ENCODE peak calls at places on chromosomes 7 and 10, in five cellular contexts. Z is CD8-positive, alpha-beta memory T cell; O is GM12865; J is tibial artery; N is cardiac muscle cell. U is an unnamed sample.
A peak's percentile ranks its signal among the peaks of the same experiment; 100 is the strongest.

GRCh38 chr10:117418121-117418520 is 42.9 kb upstream of the PDZD8 start:
- DNase-seq in Z (no peak), O (no peak), J (no peak), N (no peak), U (no peak)

GRCh38 chr10:76117949-76118348 is 686.5 kb downstream of the LRMDA start:
- DNase-seq in Z (no peak), O (no peak), J (no peak), N (no peak), U (no peak)

GRCh38 chr7:115910541-115911164 is 119.9 kb downstream of the TFEC start:
- DNase-seq in Z (no peak), O (peak; percentile 29), J (no peak), N (peak; percentile 49), U (no peak)

GRCh38 chr10:70880077-70880534 is 8.3 kb downstream of the PCBD1 start:
- DNase-seq in Z (peak; percentile 59), O (peak; percentile 86), J (peak; percentile 84), N (peak; percentile 87), U (peak; percentile 84)

GRCh38 chr10:109773818-109774440 is 149.4 kb downstream of the XPNPEP1 start:
- DNase-seq in Z (no peak), O (peak; percentile 34), J (no peak), N (no peak), U (no peak)

GRCh38 chr7:88205179-88205578 is 14.7 kb downstream of the SRI start:
- DNase-seq in Z (no peak), O (no peak), J (no peak), N (no peak), U (no peak)

GRCh38 chr10:131500181-131500580 is 188.7 kb upstream of the TCERG1L start:
- DNase-seq in Z (no peak), O (no peak), J (no peak), N (no peak), U (no peak)

GRCh38 chr7:81482600-81483186 is 287.2 kb downstream of the HGF start:
- DNase-seq in Z (no peak), O (peak; percentile 40), J (no peak), N (no peak), U (no peak)

GRCh38 chr10:7410306-7410799 is 481 bp downstream of the SFMBT2 start:
- DNase-seq in Z (peak; percentile 5), O (peak; percentile 34), J (no peak), N (peak; percentile 67), U (no peak)

GRCh38 chr7:105337529-105337928 is 51.2 kb downstream of the SRPK2 start:
- DNase-seq in Z (no peak), O (no peak), J (no peak), N (no peak), U (peak; percentile 78)

GRCh38 chr10:6176691-6177231 is 26.0 kb upstream of the PFKFB3 start:
- DNase-seq in Z (no peak), O (no peak), J (no peak), N (no peak), U (no peak)

GRCh38 chr10:121624778-121625330 is 26.6 kb upstream of the FGFR2 start:
- DNase-seq in Z (no peak), O (no peak), J (no peak), N (no peak), U (no peak)

GRCh38 chr7:155459867-155460461 is 2.0 kb downstream of the EN2 start:
- DNase-seq in Z (no peak), O (no peak), J (no peak), N (no peak), U (no peak)

GRCh38 chr7:30594055-30594539 is 581 bp upstream of the GARS1 start:
- DNase-seq in Z (peak; percentile 8), O (peak; percentile 65), J (peak; percentile 29), N (no peak), U (peak; percentile 43)

GRCh38 chr7:64630496-64630895 is 35.4 kb upstream of the ZNF107 start:
- DNase-seq in Z (no peak), O (no peak), J (no peak), N (no peak), U (peak; percentile 15)

GRCh38 chr7:74094224-74095095 is 10.9 kb downstream of the LIMK1 start:
- DNase-seq in Z (peak; percentile 65), O (peak; percentile 82), J (peak; percentile 90), N (peak; percentile 35), U (no peak)

GRCh38 chr7:149863500-149863899 is 10.3 kb upstream of the ATP6V0E2 start:
- DNase-seq in Z (no peak), O (no peak), J (no peak), N (no peak), U (no peak)

GRCh38 chr10:109875151-109875568 is 48.2 kb downstream of the XPNPEP1 start:
- DNase-seq in Z (no peak), O (no peak), J (no peak), N (no peak), U (no peak)

GRCh38 chr7:2120251-2120660 is 112.5 kb downstream of the MAD1L1 start:
- DNase-seq in Z (peak; percentile 43), O (no peak), J (no peak), N (no peak), U (no peak)

DNA sequence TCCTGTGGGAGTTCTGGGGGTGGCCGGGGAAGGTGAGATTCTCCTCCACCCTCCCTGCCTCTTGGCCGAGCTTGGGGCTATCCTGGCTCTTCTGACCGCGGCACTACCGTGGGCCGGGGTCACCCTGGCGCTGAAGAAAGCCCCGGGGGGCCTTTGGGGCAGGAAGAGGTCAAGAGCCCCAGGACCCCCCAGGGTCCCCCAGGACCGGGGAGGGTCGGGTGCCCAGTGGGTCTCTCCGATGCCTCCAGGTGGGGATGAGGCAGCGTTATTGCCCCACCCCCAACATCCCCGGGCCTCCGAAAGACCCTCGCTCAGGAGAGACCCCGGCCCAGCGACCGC is 439 bp upstream of the KNDC1 start:
- DNase-seq in Z (no peak), O (no peak), J (no peak), N (no peak), U (no peak)
- H3K4me3 ChIP-seq in Z (no peak overlapping the region), O (no peak overlapping the region), J (no peak overlapping the region), N (peak overlapping the region; percentile 63), U (peak overlapping the region; percentile 9)

GRCh38 chr7:54664235-54665228 is 94.5 kb downstream of the SEC61G start:
- DNase-seq in Z (no peak), O (peak; percentile 32), J (no peak), N (peak; percentile 81), U (peak; percentile 86)
- H3K4me3 ChIP-seq in Z (no peak overlapping the region), O (peak overlapping the region; percentile 14), J (no peak overlapping the region), N (peak overlapping the region; percentile 35), U (peak overlapping the region; percentile 88)

GRCh38 chr7:27239780-27240731 is 2.5 kb upstream of the EVX1 start:
- DNase-seq in Z (no peak), O (no peak), J (no peak), N (no peak), U (no peak)
- H3K4me3 ChIP-seq in Z (no peak overlapping the region), O (no peak overlapping the region), J (no peak overlapping the region), N (peak overlapping the region; percentile 33), U (no peak overlapping the region)

DNA sequence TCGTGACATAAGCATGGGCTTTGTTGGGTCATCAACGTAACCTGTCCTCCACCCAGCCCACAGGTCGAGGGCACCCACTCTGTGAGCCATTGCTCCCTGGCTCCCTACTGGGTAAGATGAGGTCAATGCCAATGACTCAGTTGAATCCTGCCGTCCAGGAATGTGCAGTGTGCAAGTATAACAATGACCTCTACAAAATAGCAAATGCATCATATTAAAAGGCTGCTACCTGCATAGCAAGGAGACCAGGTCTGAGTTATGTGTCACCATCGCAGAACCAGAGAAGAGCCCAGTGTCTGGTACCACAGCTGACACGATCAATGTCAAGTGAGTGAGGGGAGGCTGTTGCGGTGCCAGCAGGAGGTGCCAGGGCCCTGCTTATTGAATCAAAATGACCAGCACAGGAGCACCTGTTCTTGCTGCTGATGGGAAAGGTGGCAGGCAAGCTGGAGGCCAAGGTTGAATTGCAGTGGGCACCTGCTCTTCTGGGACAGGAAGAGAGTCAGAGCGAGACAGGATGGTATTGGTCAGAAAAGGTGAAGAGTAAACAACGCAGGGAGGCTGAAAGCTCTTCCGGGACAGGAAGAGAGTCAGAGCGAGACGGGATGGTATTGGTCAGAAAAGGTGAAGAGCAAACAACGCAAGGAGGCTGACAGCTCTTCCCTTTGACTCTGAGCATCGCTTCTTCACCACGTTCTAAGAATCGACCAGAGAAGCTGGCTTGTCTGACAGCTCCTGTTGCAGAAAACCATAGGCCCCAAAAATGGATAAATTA is 108.7 kb upstream of the ADAM12 start:
- DNase-seq in Z (no peak), O (no peak), J (no peak), N (no peak), U (no peak)
- H3K4me3 ChIP-seq in Z (no peak overlapping the region), O (no peak overlapping the region), J (no peak overlapping the region), N (no peak overlapping the region), U (no peak overlapping the region)

GRCh38 chr10:129970404-129971364 is 6.6 kb upstream of the EBF3 start:
- DNase-seq in Z (no peak), O (no peak), J (no peak), N (peak; percentile 36), U (no peak)
- H3K4me3 ChIP-seq in Z (no peak overlapping the region), O (no peak overlapping the region), J (peak overlapping the region; percentile 27), N (peak overlapping the region; percentile 37), U (peak overlapping the region; percentile 46)

DNA sequence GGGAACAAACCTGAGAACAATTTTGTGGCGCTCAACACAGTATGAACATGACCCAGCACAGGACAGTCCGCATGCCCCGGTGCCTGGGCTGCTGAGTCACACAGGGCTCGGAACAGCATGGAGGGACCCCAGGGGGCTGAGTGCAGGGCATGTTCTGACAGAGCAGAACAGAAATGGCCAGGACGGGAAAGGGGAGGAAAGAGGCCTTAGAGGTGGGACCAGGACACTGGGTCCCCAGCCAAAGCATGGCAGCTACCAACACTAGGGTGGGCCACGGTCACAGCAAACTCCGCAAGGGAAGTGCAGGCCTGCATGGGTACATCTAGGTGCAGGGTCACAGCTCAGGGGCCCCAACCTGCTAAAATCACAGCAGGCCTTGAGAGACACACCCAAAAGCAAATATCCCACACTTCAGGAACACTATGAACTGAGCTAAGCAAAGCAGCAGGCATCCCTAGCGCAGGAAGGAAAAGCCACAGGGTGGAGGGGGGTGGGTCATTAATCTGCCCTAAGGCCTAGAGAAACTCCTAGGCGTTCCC is 5.6 kb downstream of the IMPDH1 start:
- DNase-seq in Z (no peak), O (no peak), J (no peak), N (no peak), U (no peak)
- H3K4me3 ChIP-seq in Z (peak overlapping the region; percentile 70), O (peak overlapping the region; percentile 91), J (no peak overlapping the region), N (no peak overlapping the region), U (no peak overlapping the region)

U was measured in WERI-Rb-1.